ENCODE peak calls at places on chromosome 13, in seven cellular contexts. One of them, this sample, is unnamed.
A peak's percentile ranks its signal among the peaks of the same experiment; 100 is the strongest.

GRCh38 chr13:37295046-37295445 is 189.6 kb upstream of the CSNK1A1L start:
- DNase-seq in IMR-90: no peak
- DNase-seq in AG10803: no peak
- DNase-seq in astrocyte of the spinal cord: peak; percentile 60
- DNase-seq in left ventricle myocardium inferior: peak; percentile 60
- DNase-seq in endothelial cell of umbilical vein: no peak
- DNase-seq in lower leg skin: no peak
- DNase-seq in this sample: no peak

GRCh38 chr13:57624565-57625435 is 6.7 kb upstream of the PCDH17 start:
- DNase-seq in IMR-90: peak; percentile 41
- DNase-seq in AG10803: peak; percentile 53
- DNase-seq in astrocyte of the spinal cord: peak; percentile 68
- DNase-seq in left ventricle myocardium inferior: no peak
- DNase-seq in endothelial cell of umbilical vein: peak; percentile 71
- DNase-seq in lower leg skin: no peak
- DNase-seq in this sample: no peak

GRCh38 chr13:101730420-101731000 is 278.0 kb downstream of the ITGBL1 start:
- DNase-seq in IMR-90: no peak
- DNase-seq in AG10803: no peak
- DNase-seq in astrocyte of the spinal cord: peak; percentile 12
- DNase-seq in left ventricle myocardium inferior: no peak
- DNase-seq in endothelial cell of umbilical vein: no peak
- DNase-seq in lower leg skin: no peak
- DNase-seq in this sample: no peak

GRCh38 chr13:70253411-70253810 is 145.2 kb upstream of the KLHL1 start:
- DNase-seq in IMR-90: no peak
- DNase-seq in AG10803: no peak
- DNase-seq in astrocyte of the spinal cord: no peak
- DNase-seq in left ventricle myocardium inferior: no peak
- DNase-seq in endothelial cell of umbilical vein: no peak
- DNase-seq in lower leg skin: no peak
- DNase-seq in this sample: no peak

GRCh38 chr13:51818771-51819511 is 15.0 kb upstream of the DHRS12 start:
- DNase-seq in IMR-90: peak; percentile 53
- DNase-seq in AG10803: peak; percentile 37
- DNase-seq in astrocyte of the spinal cord: no peak
- DNase-seq in left ventricle myocardium inferior: no peak
- DNase-seq in endothelial cell of umbilical vein: no peak
- DNase-seq in lower leg skin: no peak
- DNase-seq in this sample: no peak

GRCh38 chr13:63010072-63010658 is 1594.5 kb upstream of the PCDH20 start:
- DNase-seq in IMR-90: no peak
- DNase-seq in AG10803: no peak
- DNase-seq in astrocyte of the spinal cord: no peak
- DNase-seq in left ventricle myocardium inferior: no peak
- DNase-seq in endothelial cell of umbilical vein: no peak
- DNase-seq in lower leg skin: no peak
- DNase-seq in this sample: no peak

GRCh38 chr13:73335226-73335625 is 276.4 kb downstream of the KLF5 start:
- DNase-seq in IMR-90: peak; percentile 65
- DNase-seq in AG10803: peak; percentile 62
- DNase-seq in astrocyte of the spinal cord: peak; percentile 71
- DNase-seq in left ventricle myocardium inferior: no peak
- DNase-seq in endothelial cell of umbilical vein: peak; percentile 57
- DNase-seq in lower leg skin: no peak
- DNase-seq in this sample: no peak

GRCh38 chr13:27035892-27036235 is 135.7 kb downstream of the USP12 start:
- DNase-seq in IMR-90: peak; percentile 56
- DNase-seq in AG10803: no peak
- DNase-seq in astrocyte of the spinal cord: peak; percentile 54
- DNase-seq in left ventricle myocardium inferior: no peak
- DNase-seq in endothelial cell of umbilical vein: no peak
- DNase-seq in lower leg skin: peak; percentile 70
- DNase-seq in this sample: no peak

GRCh38 chr13:111404746-111405145 is 84.3 kb downstream of the TEX29 start:
- DNase-seq in IMR-90: no peak
- DNase-seq in AG10803: no peak
- DNase-seq in astrocyte of the spinal cord: no peak
- DNase-seq in left ventricle myocardium inferior: no peak
- DNase-seq in endothelial cell of umbilical vein: no peak
- DNase-seq in lower leg skin: no peak
- DNase-seq in this sample: no peak

GRCh38 chr13:66926851-66927524 is 303.1 kb downstream of the PCDH9 start:
- DNase-seq in IMR-90: peak; percentile 37
- DNase-seq in AG10803: no peak
- DNase-seq in astrocyte of the spinal cord: peak; percentile 28
- DNase-seq in left ventricle myocardium inferior: no peak
- DNase-seq in endothelial cell of umbilical vein: peak; percentile 66
- DNase-seq in lower leg skin: no peak
- DNase-seq in this sample: no peak

GRCh38 chr13:48437381-48437780 is 24.5 kb upstream of the LPAR6 start:
- DNase-seq in IMR-90: peak; percentile 45
- DNase-seq in AG10803: peak; percentile 37
- DNase-seq in astrocyte of the spinal cord: peak; percentile 65
- DNase-seq in left ventricle myocardium inferior: peak; percentile 76
- DNase-seq in endothelial cell of umbilical vein: peak; percentile 82
- DNase-seq in lower leg skin: peak; percentile 91
- DNase-seq in this sample: no peak

GRCh38 chr13:81562598-81562997 is 1221.7 kb upstream of the SPRY2 start:
- DNase-seq in IMR-90: no peak
- DNase-seq in AG10803: no peak
- DNase-seq in astrocyte of the spinal cord: no peak
- DNase-seq in left ventricle myocardium inferior: no peak
- DNase-seq in endothelial cell of umbilical vein: no peak
- DNase-seq in lower leg skin: no peak
- DNase-seq in this sample: no peak

GRCh38 chr13:73835138-73835721 is 299.0 kb downstream of the KLF12 start:
- DNase-seq in IMR-90: peak; percentile 56
- DNase-seq in AG10803: peak; percentile 42
- DNase-seq in astrocyte of the spinal cord: peak; percentile 59
- DNase-seq in left ventricle myocardium inferior: no peak
- DNase-seq in endothelial cell of umbilical vein: peak; percentile 55
- DNase-seq in lower leg skin: no peak
- DNase-seq in this sample: no peak

GRCh38 chr13:29456419-29456818 is 139.1 kb downstream of the SLC7A1 start:
- DNase-seq in IMR-90: no peak
- DNase-seq in AG10803: no peak
- DNase-seq in astrocyte of the spinal cord: no peak
- DNase-seq in left ventricle myocardium inferior: no peak
- DNase-seq in endothelial cell of umbilical vein: no peak
- DNase-seq in lower leg skin: no peak
- DNase-seq in this sample: no peak

GRCh38 chr13:27962128-27962841 is 6.8 kb downstream of the CDX2 start:
- DNase-seq in IMR-90: no peak
- DNase-seq in AG10803: no peak
- DNase-seq in astrocyte of the spinal cord: no peak
- DNase-seq in left ventricle myocardium inferior: no peak
- DNase-seq in endothelial cell of umbilical vein: no peak
- DNase-seq in lower leg skin: peak; percentile 61
- DNase-seq in this sample: no peak

GRCh38 chr13:67557642-67558241 is 327.6 kb upstream of the PCDH9 start:
- DNase-seq in IMR-90: no peak
- DNase-seq in AG10803: no peak
- DNase-seq in astrocyte of the spinal cord: no peak
- DNase-seq in left ventricle myocardium inferior: no peak
- DNase-seq in endothelial cell of umbilical vein: no peak
- DNase-seq in lower leg skin: no peak
- DNase-seq in this sample: no peak

GRCh38 chr13:79646880-79647279 is 165.9 kb downstream of the NDFIP2 start:
- DNase-seq in IMR-90: no peak
- DNase-seq in AG10803: no peak
- DNase-seq in astrocyte of the spinal cord: no peak
- DNase-seq in left ventricle myocardium inferior: no peak
- DNase-seq in endothelial cell of umbilical vein: peak; percentile 5
- DNase-seq in lower leg skin: no peak
- DNase-seq in this sample: no peak

GRCh38 chr13:35824395-35824794 is 306.8 kb downstream of the DCLK1 start:
- DNase-seq in IMR-90: no peak
- DNase-seq in AG10803: no peak
- DNase-seq in astrocyte of the spinal cord: no peak
- DNase-seq in left ventricle myocardium inferior: no peak
- DNase-seq in endothelial cell of umbilical vein: no peak
- DNase-seq in lower leg skin: no peak
- DNase-seq in this sample: no peak

GRCh38 chr13:35822666-35823065 is 308.5 kb downstream of the DCLK1 start:
- DNase-seq in IMR-90: no peak
- DNase-seq in AG10803: no peak
- DNase-seq in astrocyte of the spinal cord: no peak
- DNase-seq in left ventricle myocardium inferior: no peak
- DNase-seq in endothelial cell of umbilical vein: no peak
- DNase-seq in lower leg skin: no peak
- DNase-seq in this sample: no peak

GRCh38 chr13:35830850-35831450 is 300.2 kb downstream of the DCLK1 start:
- DNase-seq in IMR-90: no peak
- DNase-seq in AG10803: no peak
- DNase-seq in astrocyte of the spinal cord: no peak
- DNase-seq in left ventricle myocardium inferior: no peak
- DNase-seq in endothelial cell of umbilical vein: no peak
- DNase-seq in lower leg skin: no peak
- DNase-seq in this sample: no peak

GRCh38 chr13:35824825-35825224 is 306.4 kb downstream of the DCLK1 start:
- DNase-seq in IMR-90: no peak
- DNase-seq in AG10803: no peak
- DNase-seq in astrocyte of the spinal cord: no peak
- DNase-seq in left ventricle myocardium inferior: no peak
- DNase-seq in endothelial cell of umbilical vein: no peak
- DNase-seq in lower leg skin: no peak
- DNase-seq in this sample: no peak

GRCh38 chr13:35826626-35827254 is 304.4 kb downstream of the DCLK1 start:
- DNase-seq in IMR-90: no peak
- DNase-seq in AG10803: no peak
- DNase-seq in astrocyte of the spinal cord: no peak
- DNase-seq in left ventricle myocardium inferior: no peak
- DNase-seq in endothelial cell of umbilical vein: no peak
- DNase-seq in lower leg skin: no peak
- DNase-seq in this sample: no peak
- TF ChIP-seq CTCF in IMR-90: peak; percentile 8
- TF ChIP-seq CTCF in AG10803: no peak
- TF ChIP-seq CTCF in astrocyte of the spinal cord: peak; percentile 31
- TF ChIP-seq CTCF in left ventricle myocardium inferior: peak; percentile 10
- TF ChIP-seq CTCF in endothelial cell of umbilical vein: no peak
- TF ChIP-seq CTCF in lower leg skin: no peak
- TF ChIP-seq CTCF in this sample: no peak

DNA sequence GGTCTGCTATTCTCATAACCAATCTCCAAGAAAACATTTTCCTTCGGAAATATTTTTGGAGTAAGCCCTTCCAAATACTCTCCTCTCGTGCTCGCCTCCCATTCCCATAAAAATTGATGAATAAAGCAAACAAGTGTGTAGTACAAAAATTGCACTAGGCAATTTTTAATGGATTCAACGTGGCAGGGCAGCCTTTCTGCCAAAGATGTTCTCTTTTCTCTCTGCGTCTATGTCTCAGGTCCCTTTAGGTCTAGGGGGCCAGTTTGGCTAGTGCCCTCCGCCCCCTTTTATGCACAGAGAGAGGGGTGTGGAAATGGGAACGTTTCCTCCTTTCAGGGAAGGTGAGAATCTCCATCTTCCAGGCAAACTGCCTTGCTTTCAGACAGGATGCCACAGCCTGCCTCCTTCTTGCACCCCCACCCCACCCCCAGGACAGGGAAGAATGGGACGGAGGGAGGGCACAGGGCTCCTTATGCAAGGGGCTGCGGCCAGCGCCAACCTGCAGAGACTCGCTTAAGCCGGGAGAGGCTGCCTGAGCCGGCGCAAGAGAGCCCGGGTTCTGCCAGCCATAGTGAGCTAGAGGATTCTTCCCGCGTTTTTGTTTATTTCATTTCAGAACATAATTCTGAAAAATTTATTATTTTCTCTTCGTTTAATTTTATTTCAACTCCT is 2.7 kb upstream of the ZIC2 start:
- DNase-seq in IMR-90: no peak
- DNase-seq in AG10803: no peak
- DNase-seq in astrocyte of the spinal cord: peak; percentile 37
- DNase-seq in left ventricle myocardium inferior: no peak
- DNase-seq in endothelial cell of umbilical vein: no peak
- DNase-seq in lower leg skin: no peak
- DNase-seq in this sample: no peak
- TF ChIP-seq CTCF in IMR-90: no peak
- TF ChIP-seq CTCF in AG10803: no peak
- TF ChIP-seq CTCF in astrocyte of the spinal cord: peak; percentile 2
- TF ChIP-seq CTCF in left ventricle myocardium inferior: no peak
- TF ChIP-seq CTCF in endothelial cell of umbilical vein: no peak
- TF ChIP-seq CTCF in lower leg skin: no peak
- TF ChIP-seq CTCF in this sample: no peak

GRCh38 chr13:45396548-45397095 is 21.6 kb downstream of the SLC25A30 start:
- DNase-seq in IMR-90: peak; percentile 23
- DNase-seq in AG10803: no peak
- DNase-seq in astrocyte of the spinal cord: no peak
- DNase-seq in left ventricle myocardium inferior: no peak
- DNase-seq in endothelial cell of umbilical vein: peak; percentile 84
- DNase-seq in lower leg skin: no peak
- DNase-seq in this sample: no peak

GRCh38 chr13:45398862-45399261 is 19.3 kb downstream of the SLC25A30 start:
- DNase-seq in IMR-90: no peak
- DNase-seq in AG10803: no peak
- DNase-seq in astrocyte of the spinal cord: no peak
- DNase-seq in left ventricle myocardium inferior: no peak
- DNase-seq in endothelial cell of umbilical vein: no peak
- DNase-seq in lower leg skin: no peak
- DNase-seq in this sample: no peak

GRCh38 chr13:45391926-45392325 is 26.2 kb downstream of the SLC25A30 start:
- DNase-seq in IMR-90: no peak
- DNase-seq in AG10803: no peak
- DNase-seq in astrocyte of the spinal cord: no peak
- DNase-seq in left ventricle myocardium inferior: no peak
- DNase-seq in endothelial cell of umbilical vein: no peak
- DNase-seq in lower leg skin: no peak
- DNase-seq in this sample: no peak

GRCh38 chr13:45392811-45393210 is 25.4 kb downstream of the SLC25A30 start:
- DNase-seq in IMR-90: no peak
- DNase-seq in AG10803: no peak
- DNase-seq in astrocyte of the spinal cord: no peak
- DNase-seq in left ventricle myocardium inferior: no peak
- DNase-seq in endothelial cell of umbilical vein: no peak
- DNase-seq in lower leg skin: no peak
- DNase-seq in this sample: no peak

GRCh38 chr13:45393941-45394570 is 24.1 kb downstream of the SLC25A30 start:
- DNase-seq in IMR-90: peak; percentile 54
- DNase-seq in AG10803: peak; percentile 56
- DNase-seq in astrocyte of the spinal cord: peak; percentile 64
- DNase-seq in left ventricle myocardium inferior: no peak
- DNase-seq in endothelial cell of umbilical vein: peak; percentile 55
- DNase-seq in lower leg skin: no peak
- DNase-seq in this sample: no peak
- TF ChIP-seq CTCF in IMR-90: peak; percentile 59
- TF ChIP-seq CTCF in AG10803: peak; percentile 79
- TF ChIP-seq CTCF in astrocyte of the spinal cord: peak; percentile 84
- TF ChIP-seq CTCF in left ventricle myocardium inferior: peak; percentile 72
- TF ChIP-seq CTCF in endothelial cell of umbilical vein: peak; percentile 31
- TF ChIP-seq CTCF in lower leg skin: no peak
- TF ChIP-seq CTCF in this sample: peak; percentile 53

DNA sequence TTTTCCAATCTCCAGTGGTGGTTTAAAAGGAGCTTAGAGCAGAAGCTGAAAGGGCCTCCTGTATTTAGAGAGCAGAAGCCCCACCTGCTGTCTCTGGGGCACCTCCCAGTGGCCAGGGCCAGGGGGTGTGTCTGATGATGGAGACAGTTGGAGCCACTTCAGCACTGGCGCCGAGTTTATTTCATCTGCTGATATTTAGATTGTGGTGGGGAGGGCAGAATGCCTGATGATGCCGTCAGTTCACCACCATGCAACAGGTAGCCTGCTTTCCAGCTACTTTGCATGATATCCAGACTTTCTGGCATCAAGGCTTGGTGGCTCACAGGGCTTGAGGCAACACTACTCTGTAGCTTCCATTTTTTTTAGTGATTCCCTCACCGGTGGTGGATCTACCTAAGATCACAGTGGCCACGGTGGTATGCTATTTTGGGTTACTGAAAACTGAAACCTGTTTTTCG is 371.9 kb downstream of the KCNRG start:
- DNase-seq in IMR-90: peak; percentile 42
- DNase-seq in AG10803: peak; percentile 40
- DNase-seq in astrocyte of the spinal cord: peak; percentile 55
- DNase-seq in left ventricle myocardium inferior: peak; percentile 64
- DNase-seq in endothelial cell of umbilical vein: no peak
- DNase-seq in lower leg skin: no peak
- DNase-seq in this sample: no peak
- TF ChIP-seq CTCF in IMR-90: peak; percentile 8
- TF ChIP-seq CTCF in AG10803: peak; percentile 37
- TF ChIP-seq CTCF in astrocyte of the spinal cord: peak; percentile 27
- TF ChIP-seq CTCF in left ventricle myocardium inferior: peak; percentile 50
- TF ChIP-seq CTCF in endothelial cell of umbilical vein: peak; percentile 5
- TF ChIP-seq CTCF in lower leg skin: no peak
- TF ChIP-seq CTCF in this sample: peak; percentile 11

This sample was measured in thoracic aorta.